ENCODE peak calls at places on chromosomes 11 and 22, in five cellular contexts. W, L, P, M and Q are unnamed samples.

GRCh38 chr11:78060533-78060932 is 3.1 kb upstream of the THRSP start:
- DNase-seq in P (no peak), W (no peak), M (no peak), L (no peak), Q (no peak)

GRCh38 chr22:41197046-41197807 is 7.9 kb upstream of the L3MBTL2 start:
- DNase-seq in M (peak), L (peak), W (peak), P (peak), Q (peak)

GRCh38 chr22:19482297-19482696 is 2.6 kb downstream of the CDC45 start:
- DNase-seq in W (no peak), M (no peak), L (no peak), P (no peak), Q (no peak)

GRCh38 chr11:1108246-1108900 is 33.7 kb downstream of the MUC2 start:
- DNase-seq in M (no peak), W (no peak), P (no peak), L (no peak), Q (no peak)

GRCh38 chr11:45163956-45164575 is 17.6 kb downstream of the PRDM11 start:
- DNase-seq in L (no peak), M (no peak), P (no peak), W (no peak), Q (peak)

GRCh38 chr11:64742940-64743590 is 877 bp downstream of the RASGRP2 start:
- DNase-seq in W (peak), L (no peak), M (peak), P (peak), Q (no peak)

GRCh38 chr11:74819400-74819799 is 70.8 kb downstream of the RNF169 start:
- DNase-seq in P (no peak), L (no peak), W (no peak), M (no peak), Q (no peak)

GRCh38 chr11:65700377-65700776 is 11.7 kb upstream of the KAT5 start:
- DNase-seq in P (no peak), L (no peak), W (no peak), M (no peak), Q (no peak)

GRCh38 chr22:43477966-43478365 is 66.2 kb downstream of the MPPED1 start:
- DNase-seq in P (no peak), W (no peak), L (no peak), M (no peak), Q (peak)

GRCh38 chr11:124893781-124894401 is 3.8 kb downstream of the ROBO4 start:
- DNase-seq in M (no peak), W (no peak), P (no peak), L (no peak), Q (no peak)

GRCh38 chr22:38751422-38752346 is 4.1 kb downstream of the SUN2 start:
- DNase-seq in W (no peak), L (no peak), M (peak), P (peak), Q (peak)

GRCh38 chr11:26843539-26843938 is 121.7 kb upstream of the SLC5A12 start:
- DNase-seq in P (no peak), M (no peak), W (no peak), L (no peak), Q (no peak)

GRCh38 chr11:67407700-67408163 is 3.8 kb downstream of the TBC1D10C start:
- DNase-seq in P (no peak), M (no peak), L (no peak), W (no peak), Q (no peak)

GRCh38 chr11:44266056-44266780 is 43.7 kb downstream of the ALX4 start:
- DNase-seq in P (no peak), M (no peak), L (no peak), W (no peak), Q (no peak)

GRCh38 chr22:38864361-38865191 is 7.4 kb downstream of the CBX6 start:
- DNase-seq in P (no peak), L (no peak), M (no peak), W (no peak), Q (no peak)

GRCh38 chr11:108926522-108927380 is 261.9 kb downstream of the DDX10 start:
- DNase-seq in P (no peak), W (no peak), M (no peak), L (no peak), Q (no peak)

GRCh38 chr11:109554951-109555350 is 133.0 kb downstream of the C11orf87 start:
- DNase-seq in L (no peak), P (no peak), M (no peak), W (no peak), Q (no peak)

GRCh38 chr11:5690216-5690615 is 626 bp downstream of the TRIM22 start:
- DNase-seq in L (no peak), W (peak), M (no peak), P (no peak), Q (no peak)

GRCh38 chr11:334264-335033 is 13.8 kb upstream of the IFITM3 start:
- DNase-seq in M (no peak), L (no peak), W (no peak), P (no peak), Q (no peak)

GRCh38 chr22:39153220-39153860 is 860 bp upstream of the CBX7 start:
- DNase-seq in M (no peak), W (no peak), L (no peak), P (no peak), Q (no peak)

GRCh38 chr22:30017375-30017774 is 62.9 kb upstream of the HORMAD2 start:
- DNase-seq in W (peak), P (no peak), M (no peak), L (no peak), Q (no peak)

GRCh38 chr11:13465909-13466371 is 2.9 kb upstream of the BTBD10 start:
- DNase-seq in M (no peak), P (no peak), W (peak), L (peak), Q (peak)

GRCh38 chr11:121367434-121367833 is 74.9 kb downstream of the SC5D start:
- DNase-seq in L (no peak), W (peak), M (peak), P (no peak), Q (no peak)

GRCh38 chr22:30038219-30038618 is 42.0 kb upstream of the HORMAD2 start:
- DNase-seq in M (no peak), W (no peak), L (peak), P (peak), Q (no peak)

GRCh38 chr11:68956142-68956541 is 24.6 kb downstream of the MRGPRD start:
- DNase-seq in L (no peak), W (no peak), P (no peak), M (peak), Q (no peak)

GRCh38 chr11:23540101-23540561 is 679.9 kb upstream of the CCDC179 start:
- DNase-seq in P (no peak), L (peak), W (peak), M (no peak), Q (no peak)

GRCh38 chr11:56714206-56714605 is 15.3 kb downstream of the OR9G1 start:
- DNase-seq in L (no peak), W (no peak), P (no peak), M (no peak), Q (no peak)

GRCh38 chr11:75795276-75796090 is 19.5 kb upstream of the UVRAG start:
- DNase-seq in P (no peak), L (no peak), W (no peak), M (no peak), Q (no peak)

GRCh38 chr11:67648140-67648795 is 2.3 kb downstream of the ACY3 start:
- DNase-seq in P (no peak), W (no peak), L (no peak), M (peak), Q (no peak)

GRCh38 chr11:95255523-95256165 is 24.6 kb upstream of the SESN3 start:
- DNase-seq in P (no peak), W (no peak), M (no peak), L (no peak), Q (no peak)

GRCh38 chr11:47615249-47615648 is 21.0 kb upstream of the C1QTNF4 start:
- DNase-seq in M (no peak), W (no peak), P (no peak), L (no peak), Q (no peak)

GRCh38 chr11:130877532-130877931 is 38.7 kb downstream of the SNX19 start:
- DNase-seq in W (no peak), L (no peak), M (no peak), P (no peak), Q (no peak)

GRCh38 chr22:17074648-17075002 is 10.2 kb upstream of the IL17RA start:
- DNase-seq in W (peak), L (no peak), P (no peak), M (no peak), Q (no peak)

GRCh38 chr11:65611028-65611757 is 2.8 kb downstream of the MAP3K11 start:
- DNase-seq in M (no peak), P (no peak), W (no peak), L (no peak), Q (no peak)

GRCh38 chr11:120324932-120325810 is at the start of gene TLCD5:
- DNase-seq in L (no peak), M (peak), P (no peak), W (peak), Q (no peak)

GRCh38 chr11:131079036-131079435 is 162.8 kb upstream of the SNX19 start:
- DNase-seq in M (no peak), W (no peak), P (no peak), L (no peak), Q (no peak)

GRCh38 chr22:36946436-36947158 is 33.2 kb downstream of the CSF2RB start:
- DNase-seq in W (no peak), L (no peak), P (no peak), M (no peak), Q (no peak)

GRCh38 chr11:42595856-42596255 is 715.9 kb upstream of the API5 start:
- DNase-seq in P (no peak), M (no peak), L (no peak), W (no peak), Q (no peak)

GRCh38 chr11:72807021-72807693 is 7.1 kb upstream of the ATG16L2 start:
- DNase-seq in P (no peak), M (no peak), W (no peak), L (no peak), Q (no peak)